ENCODE peak calls at places on chromosomes 7 and 10, in six cellular contexts. E is activated naive CD8-positive, alpha-beta T cell treated with anti-CD3 and anti-CD28 coated beads for 36 hours; L is T-cell; T is SJSA1; Q is hippocampal formation; B is SW480. H is an unnamed sample.

GRCh38 chr7:116138202-116138801 is 72.0 kb upstream of the TES start:
- DNase-seq in E (no peak), L (no peak), T (peak), Q (peak), B (peak), H (no peak)

GRCh38 chr7:80821781-80822180 is 97.1 kb downstream of the SEMA3C start:
- DNase-seq in E (no peak), L (no peak), T (no peak), Q (no peak), B (no peak), H (no peak)

GRCh38 chr10:47026301-47027107 is 115.3 kb downstream of the PTPN20 start:
- DNase-seq in E (no peak), L (no peak), T (no peak), Q (no peak), B (no peak), H (no peak)

GRCh38 chr7:77727936-77728701 is 31.9 kb downstream of the RSBN1L start:
- DNase-seq in E (no peak), L (peak), T (peak), Q (peak), B (no peak), H (no peak)

GRCh38 chr10:3172081-3172445 is 519 bp downstream of the PITRM1 start:
- DNase-seq in E (no peak), L (no peak), T (no peak), Q (no peak), B (peak), H (no peak)

GRCh38 chr10:121722665-121723064 is 124.4 kb upstream of the FGFR2 start:
- DNase-seq in E (no peak), L (no peak), T (no peak), Q (no peak), B (no peak), H (no peak)

GRCh38 chr10:73873843-73874215 is 526 bp downstream of the CAMK2G start:
- DNase-seq in E (no peak), L (no peak), T (no peak), Q (no peak), B (no peak), H (no peak)

GRCh38 chr10:124911124-124912051 is 30.5 kb upstream of the ZRANB1 start:
- DNase-seq in E (no peak), L (no peak), T (no peak), Q (no peak), B (no peak), H (no peak)

GRCh38 chr7:154415709-154416399 is 363.7 kb downstream of the DPP6 start:
- DNase-seq in E (no peak), L (no peak), T (no peak), Q (no peak), B (no peak), H (no peak)

GRCh38 chr10:72508033-72508432 is 117.8 kb downstream of the MICU1 start:
- DNase-seq in E (no peak), L (no peak), T (no peak), Q (no peak), B (no peak), H (no peak)

GRCh38 chr10:75868601-75869000 is 437.2 kb downstream of the LRMDA start:
- DNase-seq in E (no peak), L (no peak), T (no peak), Q (no peak), B (no peak), H (no peak)

GRCh38 chr10:26555719-26556368 is 117.7 kb downstream of the APBB1IP start:
- DNase-seq in E (no peak), L (no peak), T (no peak), Q (peak), B (no peak), H (no peak)

GRCh38 chr7:28793383-28793782 is 164.7 kb downstream of the TRIL start:
- DNase-seq in E (no peak), L (no peak), T (no peak), Q (no peak), B (no peak), H (no peak)

GRCh38 chr7:128812514-128813168 is 17.6 kb upstream of the FLNC start:
- DNase-seq in E (no peak), L (no peak), T (no peak), Q (no peak), B (no peak), H (no peak)

GRCh38 chr10:92880233-92880861 is 32.0 kb downstream of the EXOC6 start:
- DNase-seq in E (no peak), L (no peak), T (peak), Q (no peak), B (peak), H (peak)

GRCh38 chr7:55478700-55479099 is 93.6 kb downstream of the VOPP1 start:
- DNase-seq in E (no peak), L (no peak), T (no peak), Q (no peak), B (no peak), H (no peak)

GRCh38 chr10:119111968-119112515 is 8.1 kb downstream of the DENND10 start:
- DNase-seq in E (no peak), L (no peak), T (no peak), Q (no peak), B (no peak), H (no peak)

GRCh38 chr7:13988765-13989137 is 715 bp downstream of the ETV1 start:
- DNase-seq in E (no peak), L (no peak), T (peak), Q (no peak), B (no peak), H (peak)

GRCh38 chr10:104580321-104580720 is 60.8 kb upstream of the SORCS3 start:
- DNase-seq in E (no peak), L (no peak), T (no peak), Q (no peak), B (no peak), H (peak)

GRCh38 chr7:150405584-150406310 is 26.6 kb downstream of the ZNF775 start:
- DNase-seq in E (peak), L (no peak), T (peak), Q (peak), B (no peak), H (no peak)

GRCh38 chr7:87231715-87232114 is 12.2 kb upstream of the TMEM243 start:
- DNase-seq in E (no peak), L (no peak), T (no peak), Q (peak), B (no peak), H (no peak)

GRCh38 chr7:50335795-50336754 is 31.6 kb downstream of the IKZF1 start:
- DNase-seq in E (peak), L (peak), T (no peak), Q (no peak), B (peak), H (no peak)

GRCh38 chr10:34288634-34289033 is 526.5 kb downstream of the PARD3 start:
- DNase-seq in E (no peak), L (no peak), T (no peak), Q (no peak), B (peak), H (no peak)

GRCh38 chr10:86004310-86004709 is 362.3 kb downstream of the GRID1 start:
- DNase-seq in E (no peak), L (no peak), T (no peak), Q (no peak), B (no peak), H (no peak)

GRCh38 chr10:88071814-88072380 is 208.5 kb downstream of the PTEN start:
- DNase-seq in E (no peak), L (no peak), T (no peak), Q (no peak), B (no peak), H (no peak)

GRCh38 chr10:69831231-69831855 is 29.6 kb downstream of the COL13A1 start:
- DNase-seq in E (no peak), L (no peak), T (no peak), Q (no peak), B (no peak), H (no peak)

GRCh38 chr10:27635290-27635689 is 110.3 kb downstream of the MKX start:
- DNase-seq in E (no peak), L (no peak), T (no peak), Q (no peak), B (no peak), H (no peak)

GRCh38 chr10:9311702-9312499 is 1257.4 kb downstream of the GATA3 start:
- DNase-seq in E (no peak), L (no peak), T (no peak), Q (no peak), B (peak), H (no peak)

GRCh38 chr7:67453981-67454380 is 457.3 kb downstream of the TYW1 start:
- DNase-seq in E (no peak), L (no peak), T (no peak), Q (no peak), B (no peak), H (no peak)

GRCh38 chr10:103534621-103535498 is 41.4 kb downstream of the NEURL1 start:
- DNase-seq in E (no peak), L (no peak), T (no peak), Q (no peak), B (no peak), H (no peak)

GRCh38 chr7:101608772-101609713 is 20.1 kb downstream of the MYL10 start:
- DNase-seq in E (no peak), L (no peak), T (no peak), Q (no peak), B (no peak), H (no peak)

GRCh38 chr10:77081411-77082010 is 556.1 kb downstream of the KCNMA1 start:
- DNase-seq in E (no peak), L (no peak), T (no peak), Q (no peak), B (no peak), H (no peak)

GRCh38 chr7:100612730-100613446 is 548 bp downstream of the MOSPD3 start:
- DNase-seq in E (no peak), L (peak), T (no peak), Q (no peak), B (peak), H (no peak)

GRCh38 chr10:44882146-44882720 is 28.9 kb upstream of the TMEM72 start:
- DNase-seq in E (no peak), L (no peak), T (no peak), Q (no peak), B (no peak), H (no peak)